ENCODE peak calls at places on chromosomes 3 and 15, in four cellular contexts. One of them, this sample, is unnamed.

GRCh38 chr3:66138336-66139234 is 82.2 kb upstream of the SLC25A26 start:
- DNase-seq in astrocyte of the spinal cord: peak; percentile 64
- DNase-seq in cardiac muscle cell: peak; percentile 81
- DNase-seq in colonic mucosa: peak; percentile 53
- DNase-seq in this sample: peak; percentile 65

GRCh38 chr3:109413049-109413448 is 75.7 kb upstream of the DPPA4 start:
- DNase-seq in astrocyte of the spinal cord: no peak
- DNase-seq in colonic mucosa: no peak
- DNase-seq in cardiac muscle cell: no peak
- DNase-seq in this sample: no peak

GRCh38 chr3:61181874-61182273 is 69.4 kb downstream of the FHIT start:
- DNase-seq in cardiac muscle cell: peak; percentile 7
- DNase-seq in colonic mucosa: no peak
- DNase-seq in astrocyte of the spinal cord: peak; percentile 90
- DNase-seq in this sample: no peak

GRCh38 chr3:32743934-32744333 is 58.9 kb downstream of the CNOT10 start:
- DNase-seq in cardiac muscle cell: peak; percentile 89
- DNase-seq in colonic mucosa: peak; percentile 44
- DNase-seq in astrocyte of the spinal cord: no peak
- DNase-seq in this sample: no peak

GRCh38 chr3:23474580-23475357 is 271.6 kb downstream of the UBE2E2 start:
- DNase-seq in colonic mucosa: no peak
- DNase-seq in cardiac muscle cell: no peak
- DNase-seq in astrocyte of the spinal cord: no peak
- DNase-seq in this sample: no peak

GRCh38 chr15:49847436-49847835 is 226.6 kb downstream of the DTWD1 start:
- DNase-seq in colonic mucosa: no peak
- DNase-seq in cardiac muscle cell: peak; percentile 54
- DNase-seq in astrocyte of the spinal cord: peak; percentile 69
- DNase-seq in this sample: no peak

GRCh38 chr3:162586591-162586990 is 1090.0 kb downstream of the OTOL1 start:
- DNase-seq in cardiac muscle cell: no peak
- DNase-seq in colonic mucosa: no peak
- DNase-seq in astrocyte of the spinal cord: peak; percentile 23
- DNase-seq in this sample: no peak

GRCh38 chr15:70098461-70099166 is 897 bp upstream of the TLE3 start:
- DNase-seq in cardiac muscle cell: peak; percentile 45
- DNase-seq in colonic mucosa: peak; percentile 53
- DNase-seq in astrocyte of the spinal cord: peak; percentile 37
- DNase-seq in this sample: peak; percentile 77

GRCh38 chr3:112627419-112627818 is 13.5 kb downstream of the CCDC80 start:
- DNase-seq in cardiac muscle cell: peak; percentile 22
- DNase-seq in colonic mucosa: no peak
- DNase-seq in astrocyte of the spinal cord: no peak
- DNase-seq in this sample: no peak

DNA sequence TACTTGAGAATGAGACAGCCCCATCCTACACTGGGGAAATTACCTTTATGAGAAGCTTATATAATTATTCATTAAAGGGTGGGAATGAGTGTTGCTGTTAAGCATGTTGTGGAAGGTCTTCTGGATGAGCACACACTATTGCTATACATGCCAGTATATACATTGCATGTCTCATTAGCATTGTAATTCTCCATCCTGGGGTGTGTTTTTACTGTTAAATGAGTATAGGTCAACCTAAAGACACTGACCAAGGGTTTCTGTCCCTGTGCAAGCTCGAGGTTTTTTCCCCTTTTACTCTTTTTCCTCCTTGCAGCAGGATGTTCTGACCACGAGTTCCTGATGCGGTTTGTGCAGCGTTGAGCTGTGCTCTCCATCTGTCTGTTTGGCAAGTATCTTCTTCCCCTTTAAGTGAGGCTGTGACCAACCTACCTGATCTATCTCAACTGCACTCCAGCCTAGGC is 7.2 kb upstream of the IVD start:
- DNase-seq in colonic mucosa: no peak
- DNase-seq in cardiac muscle cell: no peak
- DNase-seq in astrocyte of the spinal cord: no peak
- DNase-seq in this sample: no peak
- H3K4me3 ChIP-seq in colonic mucosa: no peak overlapping the region
- H3K4me3 ChIP-seq in cardiac muscle cell: no peak overlapping the region
- H3K4me3 ChIP-seq in astrocyte of the spinal cord: no peak overlapping the region
- H3K4me3 ChIP-seq in this sample: no peak overlapping the region

GRCh38 chr3:134372405-134373277 is 1.6 kb downstream of the AMOTL2 start:
- DNase-seq in colonic mucosa: no peak
- DNase-seq in astrocyte of the spinal cord: no peak
- DNase-seq in cardiac muscle cell: peak; percentile 33
- DNase-seq in this sample: no peak
- H3K4me3 ChIP-seq in colonic mucosa: peak overlapping the region; percentile 59
- H3K4me3 ChIP-seq in astrocyte of the spinal cord: peak overlapping the region; percentile 93
- H3K4me3 ChIP-seq in cardiac muscle cell: peak overlapping the region; percentile 45
- H3K4me3 ChIP-seq in this sample: peak overlapping the region; percentile 88

DNA sequence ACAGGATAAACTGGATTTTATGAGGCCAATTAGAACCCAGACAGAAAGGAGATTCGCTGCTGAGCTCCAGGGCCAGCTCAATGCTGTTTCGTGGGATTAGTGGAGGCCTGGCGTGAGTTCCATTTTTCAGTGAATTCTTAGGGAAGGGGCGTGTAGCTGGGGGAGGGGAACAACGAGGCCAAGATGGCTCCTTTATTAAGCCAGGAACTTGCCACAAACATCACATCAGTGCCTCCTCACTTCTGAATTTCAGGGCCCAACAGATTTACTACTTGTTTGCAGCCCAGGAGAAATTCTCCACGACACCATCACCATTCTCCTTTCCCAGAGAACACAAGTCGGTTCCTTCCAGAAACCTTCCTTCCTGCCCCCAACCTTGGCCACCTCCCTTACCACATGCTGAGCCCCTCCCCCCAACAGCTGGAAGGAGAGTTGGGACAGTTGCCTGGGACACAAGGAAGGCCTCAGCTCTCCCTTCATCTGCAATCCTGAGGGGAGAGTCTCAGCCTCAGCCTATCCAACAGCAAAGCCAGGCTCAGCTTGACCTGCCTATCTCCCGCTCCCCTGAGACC is 5.8 kb downstream of the IGDCC4 start:
- DNase-seq in colonic mucosa: peak; percentile 41
- DNase-seq in astrocyte of the spinal cord: peak; percentile 65
- DNase-seq in cardiac muscle cell: peak; percentile 75
- DNase-seq in this sample: peak; percentile 75
- H3K4me3 ChIP-seq in colonic mucosa: no peak overlapping the region
- H3K4me3 ChIP-seq in astrocyte of the spinal cord: no peak overlapping the region
- H3K4me3 ChIP-seq in cardiac muscle cell: no peak overlapping the region
- H3K4me3 ChIP-seq in this sample: no peak overlapping the region

DNA sequence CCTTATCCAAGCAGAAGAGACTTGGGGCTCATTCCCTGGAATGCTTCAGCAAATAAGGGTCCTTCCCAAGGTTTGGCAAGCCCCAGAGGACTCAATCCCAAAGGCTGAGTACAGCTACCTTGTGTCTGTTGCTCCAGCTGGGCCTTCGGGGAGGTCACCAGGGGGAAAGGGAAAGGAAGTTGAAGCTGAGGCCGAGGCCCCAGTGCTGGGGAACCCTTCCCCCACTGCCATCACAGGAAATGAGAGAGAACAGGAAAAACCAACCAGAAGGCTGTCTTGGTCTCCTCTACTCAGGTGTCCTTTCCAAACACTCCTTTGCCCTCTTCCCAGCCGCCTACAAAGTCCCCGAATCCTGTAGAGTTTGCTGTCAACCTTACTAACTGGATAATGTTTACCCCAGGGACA is 5.7 kb downstream of the CSRNP1 start:
- DNase-seq in cardiac muscle cell: peak; percentile 64
- DNase-seq in colonic mucosa: peak; percentile 37
- DNase-seq in astrocyte of the spinal cord: peak; percentile 67
- DNase-seq in this sample: peak; percentile 53
- H3K4me3 ChIP-seq in cardiac muscle cell: no peak overlapping the region
- H3K4me3 ChIP-seq in colonic mucosa: peak overlapping the region; percentile 13
- H3K4me3 ChIP-seq in astrocyte of the spinal cord: no peak overlapping the region
- H3K4me3 ChIP-seq in this sample: no peak overlapping the region

DNA sequence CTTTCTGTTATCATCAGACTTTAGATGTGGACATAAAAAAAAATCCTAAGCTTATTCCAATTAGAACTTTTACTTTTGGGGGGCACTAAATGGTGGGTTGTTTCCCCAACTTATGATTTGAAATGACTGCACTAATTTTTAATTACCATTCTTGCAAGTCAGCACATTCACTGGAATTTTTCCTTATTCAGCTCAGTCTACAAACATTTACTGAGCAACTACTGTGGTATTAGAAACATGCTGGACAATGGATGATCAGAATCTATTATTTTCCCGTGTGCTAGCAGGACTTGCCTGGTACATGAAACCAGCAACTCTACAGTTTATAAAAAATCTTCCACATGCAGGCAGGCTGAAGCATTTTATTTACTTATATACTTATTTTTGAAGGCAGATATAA is 273.6 kb downstream of the FOXP1 start:
- DNase-seq in cardiac muscle cell: no peak
- DNase-seq in astrocyte of the spinal cord: no peak
- DNase-seq in colonic mucosa: no peak
- DNase-seq in this sample: no peak
- H3K4me3 ChIP-seq in cardiac muscle cell: no peak overlapping the region
- H3K4me3 ChIP-seq in astrocyte of the spinal cord: no peak overlapping the region
- H3K4me3 ChIP-seq in colonic mucosa: no peak overlapping the region
- H3K4me3 ChIP-seq in this sample: no peak overlapping the region

GRCh38 chr15:68612979-68613740 is 34.4 kb downstream of the CORO2B start:
- DNase-seq in astrocyte of the spinal cord: no peak
- DNase-seq in colonic mucosa: no peak
- DNase-seq in cardiac muscle cell: peak; percentile 50
- DNase-seq in this sample: peak; percentile 65

GRCh38 chr15:68615301-68615700 is 36.5 kb downstream of the CORO2B start:
- DNase-seq in cardiac muscle cell: no peak
- DNase-seq in astrocyte of the spinal cord: no peak
- DNase-seq in colonic mucosa: no peak
- DNase-seq in this sample: no peak

GRCh38 chr15:68615811-68616210 is 37.0 kb downstream of the CORO2B start:
- DNase-seq in astrocyte of the spinal cord: no peak
- DNase-seq in cardiac muscle cell: no peak
- DNase-seq in colonic mucosa: no peak
- DNase-seq in this sample: no peak

GRCh38 chr15:68616397-68616796 is 37.6 kb downstream of the CORO2B start:
- DNase-seq in colonic mucosa: no peak
- DNase-seq in cardiac muscle cell: no peak
- DNase-seq in astrocyte of the spinal cord: no peak
- DNase-seq in this sample: no peak

GRCh38 chr15:68614621-68615035 is 35.8 kb downstream of the CORO2B start:
- DNase-seq in astrocyte of the spinal cord: peak; percentile 38
- DNase-seq in colonic mucosa: no peak
- DNase-seq in cardiac muscle cell: peak; percentile 57
- DNase-seq in this sample: peak; percentile 88
- H3K4me3 ChIP-seq in astrocyte of the spinal cord: no peak overlapping the region
- H3K4me3 ChIP-seq in colonic mucosa: no peak overlapping the region
- H3K4me3 ChIP-seq in cardiac muscle cell: no peak overlapping the region
- H3K4me3 ChIP-seq in this sample: no peak overlapping the region

DNA sequence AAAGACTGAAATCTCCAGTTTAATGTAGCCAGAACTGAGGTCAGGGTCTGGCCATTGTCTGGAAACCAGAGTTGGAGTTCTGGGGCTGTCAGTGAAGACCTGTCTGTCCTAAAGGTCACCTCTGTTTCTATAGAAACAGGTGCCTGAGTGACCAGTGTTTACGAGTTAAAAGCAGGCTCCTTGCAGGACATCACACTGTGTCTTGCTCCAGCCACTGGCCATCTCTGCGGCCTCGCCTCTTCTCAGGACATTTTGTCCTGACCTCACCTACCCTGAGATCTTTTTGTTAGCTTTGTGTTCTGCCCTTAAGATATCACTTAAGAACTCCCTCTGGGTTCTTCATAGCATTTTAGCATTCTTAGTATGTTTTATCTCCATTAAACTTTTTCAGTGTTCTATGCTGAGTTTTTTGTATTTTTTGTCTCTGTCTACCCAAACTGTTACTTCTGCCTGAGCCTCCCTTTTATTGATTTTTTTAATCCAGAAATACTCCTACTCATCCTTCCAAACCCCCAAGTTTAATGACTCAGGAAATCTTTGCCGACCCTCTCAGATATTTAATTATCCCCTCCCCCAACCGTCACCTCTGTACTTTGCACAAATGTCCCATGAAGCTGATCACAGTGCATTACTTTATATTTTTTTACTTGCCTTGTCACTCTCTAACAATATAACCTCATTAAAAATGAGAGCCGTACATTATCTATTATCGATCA is 223.7 kb downstream of the THSD4 start:
- DNase-seq in astrocyte of the spinal cord: no peak
- DNase-seq in colonic mucosa: no peak
- DNase-seq in cardiac muscle cell: no peak
- DNase-seq in this sample: no peak
- H3K4me3 ChIP-seq in astrocyte of the spinal cord: no peak overlapping the region
- H3K4me3 ChIP-seq in colonic mucosa: no peak overlapping the region
- H3K4me3 ChIP-seq in cardiac muscle cell: no peak overlapping the region
- H3K4me3 ChIP-seq in this sample: no peak overlapping the region